ENCODE peak calls at places on chromosome 19, in six cellular contexts. One of them, this sample, is unnamed.
A peak's percentile ranks its signal among the peaks of the same experiment; 100 is the strongest.

GRCh38 chr19:38360839-38361631 is 13.3 kb upstream of the PSMD8 start:
- DNase-seq in stimulated activated CD4-positive, alpha-beta T cell treated with anti-CD3 and anti-CD28 coated beads, Interleukin-2, amount 100 ng/mL, for 48 hours: no peak
- DNase-seq in astrocyte of the spinal cord: no peak
- DNase-seq in renal cortical epithelial cell: no peak
- DNase-seq in NCI-H1092: no peak
- DNase-seq in effector CD4-positive, alpha-beta T cell: no peak
- DNase-seq in this sample: no peak

GRCh38 chr19:32890326-32890725 is 20.8 kb upstream of the SLC7A9 start:
- DNase-seq in stimulated activated CD4-positive, alpha-beta T cell treated with anti-CD3 and anti-CD28 coated beads, Interleukin-2, amount 100 ng/mL, for 48 hours: no peak
- DNase-seq in astrocyte of the spinal cord: no peak
- DNase-seq in renal cortical epithelial cell: no peak
- DNase-seq in NCI-H1092: no peak
- DNase-seq in effector CD4-positive, alpha-beta T cell: no peak
- DNase-seq in this sample: no peak

GRCh38 chr19:30222428-30222873 is 149.7 kb upstream of the ZNF536 start:
- DNase-seq in stimulated activated CD4-positive, alpha-beta T cell treated with anti-CD3 and anti-CD28 coated beads, Interleukin-2, amount 100 ng/mL, for 48 hours: no peak
- DNase-seq in astrocyte of the spinal cord: no peak
- DNase-seq in renal cortical epithelial cell: no peak
- DNase-seq in NCI-H1092: no peak
- DNase-seq in effector CD4-positive, alpha-beta T cell: no peak
- DNase-seq in this sample: no peak

GRCh38 chr19:7512400-7512851 is 3.5 kb upstream of the ZNF358 start:
- DNase-seq in stimulated activated CD4-positive, alpha-beta T cell treated with anti-CD3 and anti-CD28 coated beads, Interleukin-2, amount 100 ng/mL, for 48 hours: no peak
- DNase-seq in astrocyte of the spinal cord: no peak
- DNase-seq in renal cortical epithelial cell: no peak
- DNase-seq in NCI-H1092: no peak
- DNase-seq in effector CD4-positive, alpha-beta T cell: no peak
- DNase-seq in this sample: no peak

GRCh38 chr19:5178051-5178450 is 162.6 kb downstream of the PTPRS start:
- DNase-seq in stimulated activated CD4-positive, alpha-beta T cell treated with anti-CD3 and anti-CD28 coated beads, Interleukin-2, amount 100 ng/mL, for 48 hours: no peak
- DNase-seq in astrocyte of the spinal cord: no peak
- DNase-seq in renal cortical epithelial cell: no peak
- DNase-seq in NCI-H1092: no peak
- DNase-seq in effector CD4-positive, alpha-beta T cell: no peak
- DNase-seq in this sample: no peak

GRCh38 chr19:5424192-5424973 is 30.8 kb upstream of the ZNRF4 start:
- DNase-seq in stimulated activated CD4-positive, alpha-beta T cell treated with anti-CD3 and anti-CD28 coated beads, Interleukin-2, amount 100 ng/mL, for 48 hours: no peak
- DNase-seq in astrocyte of the spinal cord: no peak
- DNase-seq in renal cortical epithelial cell: no peak
- DNase-seq in NCI-H1092: no peak
- DNase-seq in effector CD4-positive, alpha-beta T cell: no peak
- DNase-seq in this sample: no peak

GRCh38 chr19:2446390-2446789 is 10.4 kb downstream of the LMNB2 start:
- DNase-seq in stimulated activated CD4-positive, alpha-beta T cell treated with anti-CD3 and anti-CD28 coated beads, Interleukin-2, amount 100 ng/mL, for 48 hours: no peak
- DNase-seq in astrocyte of the spinal cord: no peak
- DNase-seq in renal cortical epithelial cell: no peak
- DNase-seq in NCI-H1092: no peak
- DNase-seq in effector CD4-positive, alpha-beta T cell: no peak
- DNase-seq in this sample: peak; percentile 45

GRCh38 chr19:8387688-8388611 is 2.2 kb upstream of the RAB11B start:
- DNase-seq in stimulated activated CD4-positive, alpha-beta T cell treated with anti-CD3 and anti-CD28 coated beads, Interleukin-2, amount 100 ng/mL, for 48 hours: no peak
- DNase-seq in astrocyte of the spinal cord: no peak
- DNase-seq in renal cortical epithelial cell: no peak
- DNase-seq in NCI-H1092: no peak
- DNase-seq in effector CD4-positive, alpha-beta T cell: no peak
- DNase-seq in this sample: no peak

GRCh38 chr19:3450796-3451411 is 29.4 kb downstream of the SMIM24 start:
- DNase-seq in stimulated activated CD4-positive, alpha-beta T cell treated with anti-CD3 and anti-CD28 coated beads, Interleukin-2, amount 100 ng/mL, for 48 hours: no peak
- DNase-seq in astrocyte of the spinal cord: peak; percentile 100
- DNase-seq in renal cortical epithelial cell: peak; percentile 100
- DNase-seq in NCI-H1092: no peak
- DNase-seq in effector CD4-positive, alpha-beta T cell: no peak
- DNase-seq in this sample: no peak

GRCh38 chr19:15684828-15685227 is 11.9 kb downstream of the CYP4F12 start:
- DNase-seq in stimulated activated CD4-positive, alpha-beta T cell treated with anti-CD3 and anti-CD28 coated beads, Interleukin-2, amount 100 ng/mL, for 48 hours: no peak
- DNase-seq in astrocyte of the spinal cord: no peak
- DNase-seq in renal cortical epithelial cell: no peak
- DNase-seq in NCI-H1092: no peak
- DNase-seq in effector CD4-positive, alpha-beta T cell: no peak
- DNase-seq in this sample: no peak

GRCh38 chr19:2478756-2479555 is 3.0 kb downstream of the GADD45B start:
- DNase-seq in stimulated activated CD4-positive, alpha-beta T cell treated with anti-CD3 and anti-CD28 coated beads, Interleukin-2, amount 100 ng/mL, for 48 hours: no peak
- DNase-seq in astrocyte of the spinal cord: peak; percentile 84
- DNase-seq in renal cortical epithelial cell: peak; percentile 66
- DNase-seq in NCI-H1092: no peak
- DNase-seq in effector CD4-positive, alpha-beta T cell: peak; percentile 57
- DNase-seq in this sample: peak; percentile 56

GRCh38 chr19:50837300-50837699 is 3.9 kb upstream of the KLK15 start:
- DNase-seq in stimulated activated CD4-positive, alpha-beta T cell treated with anti-CD3 and anti-CD28 coated beads, Interleukin-2, amount 100 ng/mL, for 48 hours: no peak
- DNase-seq in astrocyte of the spinal cord: no peak
- DNase-seq in renal cortical epithelial cell: no peak
- DNase-seq in NCI-H1092: no peak
- DNase-seq in effector CD4-positive, alpha-beta T cell: no peak
- DNase-seq in this sample: no peak

GRCh38 chr19:5131031-5131865 is 162.3 kb downstream of the KDM4B start:
- DNase-seq in stimulated activated CD4-positive, alpha-beta T cell treated with anti-CD3 and anti-CD28 coated beads, Interleukin-2, amount 100 ng/mL, for 48 hours: no peak
- DNase-seq in astrocyte of the spinal cord: no peak
- DNase-seq in renal cortical epithelial cell: no peak
- DNase-seq in NCI-H1092: no peak
- DNase-seq in effector CD4-positive, alpha-beta T cell: no peak
- DNase-seq in this sample: no peak

GRCh38 chr19:45953676-45954075 is 20.0 kb downstream of the NOVA2 start:
- DNase-seq in stimulated activated CD4-positive, alpha-beta T cell treated with anti-CD3 and anti-CD28 coated beads, Interleukin-2, amount 100 ng/mL, for 48 hours: no peak
- DNase-seq in astrocyte of the spinal cord: peak; percentile 25
- DNase-seq in renal cortical epithelial cell: no peak
- DNase-seq in NCI-H1092: no peak
- DNase-seq in effector CD4-positive, alpha-beta T cell: no peak
- DNase-seq in this sample: no peak

GRCh38 chr19:54424660-54425381 is 9.6 kb downstream of the TTYH1 start:
- DNase-seq in stimulated activated CD4-positive, alpha-beta T cell treated with anti-CD3 and anti-CD28 coated beads, Interleukin-2, amount 100 ng/mL, for 48 hours: no peak
- DNase-seq in astrocyte of the spinal cord: no peak
- DNase-seq in renal cortical epithelial cell: no peak
- DNase-seq in NCI-H1092: no peak
- DNase-seq in effector CD4-positive, alpha-beta T cell: no peak
- DNase-seq in this sample: no peak

GRCh38 chr19:19485161-19485997 is 30.0 kb downstream of the TSSK6 start:
- DNase-seq in stimulated activated CD4-positive, alpha-beta T cell treated with anti-CD3 and anti-CD28 coated beads, Interleukin-2, amount 100 ng/mL, for 48 hours: no peak
- DNase-seq in astrocyte of the spinal cord: peak; percentile 35
- DNase-seq in renal cortical epithelial cell: no peak
- DNase-seq in NCI-H1092: no peak
- DNase-seq in effector CD4-positive, alpha-beta T cell: no peak
- DNase-seq in this sample: no peak

GRCh38 chr19:42555801-42556200 is 27.5 kb upstream of the CEACAM1 start:
- DNase-seq in stimulated activated CD4-positive, alpha-beta T cell treated with anti-CD3 and anti-CD28 coated beads, Interleukin-2, amount 100 ng/mL, for 48 hours: no peak
- DNase-seq in astrocyte of the spinal cord: no peak
- DNase-seq in renal cortical epithelial cell: no peak
- DNase-seq in NCI-H1092: no peak
- DNase-seq in effector CD4-positive, alpha-beta T cell: no peak
- DNase-seq in this sample: no peak

GRCh38 chr19:44820648-44821609 is 12.0 kb downstream of the BCAM start:
- DNase-seq in stimulated activated CD4-positive, alpha-beta T cell treated with anti-CD3 and anti-CD28 coated beads, Interleukin-2, amount 100 ng/mL, for 48 hours: no peak
- DNase-seq in astrocyte of the spinal cord: no peak
- DNase-seq in renal cortical epithelial cell: no peak
- DNase-seq in NCI-H1092: no peak
- DNase-seq in effector CD4-positive, alpha-beta T cell: no peak
- DNase-seq in this sample: no peak

GRCh38 chr19:10368101-10368803 is 12.1 kb downstream of the TYK2 start:
- DNase-seq in stimulated activated CD4-positive, alpha-beta T cell treated with anti-CD3 and anti-CD28 coated beads, Interleukin-2, amount 100 ng/mL, for 48 hours: no peak
- DNase-seq in astrocyte of the spinal cord: no peak
- DNase-seq in renal cortical epithelial cell: no peak
- DNase-seq in NCI-H1092: no peak
- DNase-seq in effector CD4-positive, alpha-beta T cell: no peak
- DNase-seq in this sample: no peak

GRCh38 chr19:12665646-12666304 is 767 bp downstream of the MAN2B1 start:
- DNase-seq in stimulated activated CD4-positive, alpha-beta T cell treated with anti-CD3 and anti-CD28 coated beads, Interleukin-2, amount 100 ng/mL, for 48 hours: no peak
- DNase-seq in astrocyte of the spinal cord: no peak
- DNase-seq in renal cortical epithelial cell: no peak
- DNase-seq in NCI-H1092: no peak
- DNase-seq in effector CD4-positive, alpha-beta T cell: no peak
- DNase-seq in this sample: no peak

GRCh38 chr19:57708641-57709354 is at the start of gene ZNF154:
- DNase-seq in stimulated activated CD4-positive, alpha-beta T cell treated with anti-CD3 and anti-CD28 coated beads, Interleukin-2, amount 100 ng/mL, for 48 hours: no peak
- DNase-seq in astrocyte of the spinal cord: peak; percentile 77
- DNase-seq in renal cortical epithelial cell: peak; percentile 21
- DNase-seq in NCI-H1092: no peak
- DNase-seq in effector CD4-positive, alpha-beta T cell: no peak
- DNase-seq in this sample: peak; percentile 62

GRCh38 chr19:58395220-58395978 is at the start of gene RNF225:
- DNase-seq in stimulated activated CD4-positive, alpha-beta T cell treated with anti-CD3 and anti-CD28 coated beads, Interleukin-2, amount 100 ng/mL, for 48 hours: no peak
- DNase-seq in astrocyte of the spinal cord: no peak
- DNase-seq in renal cortical epithelial cell: no peak
- DNase-seq in NCI-H1092: no peak
- DNase-seq in effector CD4-positive, alpha-beta T cell: no peak
- DNase-seq in this sample: no peak

GRCh38 chr19:53853707-53854106 is 14.0 kb upstream of the MYADM start:
- DNase-seq in stimulated activated CD4-positive, alpha-beta T cell treated with anti-CD3 and anti-CD28 coated beads, Interleukin-2, amount 100 ng/mL, for 48 hours: no peak
- DNase-seq in astrocyte of the spinal cord: no peak
- DNase-seq in renal cortical epithelial cell: no peak
- DNase-seq in NCI-H1092: no peak
- DNase-seq in effector CD4-positive, alpha-beta T cell: no peak
- DNase-seq in this sample: no peak

GRCh38 chr19:27740396-27740795 is 1472.6 kb downstream of the UQCRFS1 start:
- DNase-seq in stimulated activated CD4-positive, alpha-beta T cell treated with anti-CD3 and anti-CD28 coated beads, Interleukin-2, amount 100 ng/mL, for 48 hours: no peak
- DNase-seq in astrocyte of the spinal cord: no peak
- DNase-seq in renal cortical epithelial cell: no peak
- DNase-seq in NCI-H1092: no peak
- DNase-seq in effector CD4-positive, alpha-beta T cell: no peak
- DNase-seq in this sample: no peak

GRCh38 chr19:44607049-44607448 is 6.3 kb upstream of the IGSF23 start:
- DNase-seq in stimulated activated CD4-positive, alpha-beta T cell treated with anti-CD3 and anti-CD28 coated beads, Interleukin-2, amount 100 ng/mL, for 48 hours: no peak
- DNase-seq in astrocyte of the spinal cord: no peak
- DNase-seq in renal cortical epithelial cell: peak; percentile 64
- DNase-seq in NCI-H1092: no peak
- DNase-seq in effector CD4-positive, alpha-beta T cell: no peak
- DNase-seq in this sample: no peak

GRCh38 chr19:2726904-2727639 is 5.9 kb upstream of the DIRAS1 start:
- DNase-seq in stimulated activated CD4-positive, alpha-beta T cell treated with anti-CD3 and anti-CD28 coated beads, Interleukin-2, amount 100 ng/mL, for 48 hours: no peak
- DNase-seq in astrocyte of the spinal cord: no peak
- DNase-seq in renal cortical epithelial cell: no peak
- DNase-seq in NCI-H1092: no peak
- DNase-seq in effector CD4-positive, alpha-beta T cell: no peak
- DNase-seq in this sample: no peak

GRCh38 chr19:18478545-18479311 is 40.8 kb upstream of the ISYNA1 start:
- DNase-seq in stimulated activated CD4-positive, alpha-beta T cell treated with anti-CD3 and anti-CD28 coated beads, Interleukin-2, amount 100 ng/mL, for 48 hours: peak; percentile 57
- DNase-seq in astrocyte of the spinal cord: peak; percentile 53
- DNase-seq in renal cortical epithelial cell: peak; percentile 83
- DNase-seq in NCI-H1092: no peak
- DNase-seq in effector CD4-positive, alpha-beta T cell: peak; percentile 48
- DNase-seq in this sample: peak; percentile 66

GRCh38 chr19:50238043-50238442 is 34.6 kb downstream of the MYH14 start:
- DNase-seq in stimulated activated CD4-positive, alpha-beta T cell treated with anti-CD3 and anti-CD28 coated beads, Interleukin-2, amount 100 ng/mL, for 48 hours: no peak
- DNase-seq in astrocyte of the spinal cord: no peak
- DNase-seq in renal cortical epithelial cell: no peak
- DNase-seq in NCI-H1092: no peak
- DNase-seq in effector CD4-positive, alpha-beta T cell: no peak
- DNase-seq in this sample: no peak

GRCh38 chr19:5166262-5166661 is 174.3 kb downstream of the PTPRS start:
- DNase-seq in stimulated activated CD4-positive, alpha-beta T cell treated with anti-CD3 and anti-CD28 coated beads, Interleukin-2, amount 100 ng/mL, for 48 hours: no peak
- DNase-seq in astrocyte of the spinal cord: peak; percentile 49
- DNase-seq in renal cortical epithelial cell: peak; percentile 67
- DNase-seq in NCI-H1092: no peak
- DNase-seq in effector CD4-positive, alpha-beta T cell: no peak
- DNase-seq in this sample: no peak

GRCh38 chr19:2415281-2415972 is 12.0 kb downstream of the TIMM13 start:
- DNase-seq in stimulated activated CD4-positive, alpha-beta T cell treated with anti-CD3 and anti-CD28 coated beads, Interleukin-2, amount 100 ng/mL, for 48 hours: no peak
- DNase-seq in astrocyte of the spinal cord: no peak
- DNase-seq in renal cortical epithelial cell: no peak
- DNase-seq in NCI-H1092: no peak
- DNase-seq in effector CD4-positive, alpha-beta T cell: no peak
- DNase-seq in this sample: no peak

GRCh38 chr19:18741124-18741493 is 50.0 kb downstream of the COMP start:
- DNase-seq in stimulated activated CD4-positive, alpha-beta T cell treated with anti-CD3 and anti-CD28 coated beads, Interleukin-2, amount 100 ng/mL, for 48 hours: no peak
- DNase-seq in astrocyte of the spinal cord: no peak
- DNase-seq in renal cortical epithelial cell: no peak
- DNase-seq in NCI-H1092: no peak
- DNase-seq in effector CD4-positive, alpha-beta T cell: no peak
- DNase-seq in this sample: no peak

GRCh38 chr19:56080669-56081401 is 40.3 kb downstream of the ZNF787 start:
- DNase-seq in stimulated activated CD4-positive, alpha-beta T cell treated with anti-CD3 and anti-CD28 coated beads, Interleukin-2, amount 100 ng/mL, for 48 hours: peak; percentile 76
- DNase-seq in astrocyte of the spinal cord: peak; percentile 70
- DNase-seq in renal cortical epithelial cell: peak; percentile 52
- DNase-seq in NCI-H1092: peak; percentile 7
- DNase-seq in effector CD4-positive, alpha-beta T cell: peak; percentile 49
- DNase-seq in this sample: peak; percentile 73